ENCODE peak calls at places on chromosomes 16 and 17, in nine cellular contexts. P is stomach; M is MM.1S; B is naive thymus-derived CD4-positive, alpha-beta T cell; U is upper lobe of right lung; N is breast epithelium; K is left lung; Q is ovary; V is OCI-LY7. X is an unnamed sample.

GRCh38 chr17:15957608-15958307 is 12.8 kb downstream of the ADORA2B start:
- DNase-seq in P (no peak), M (no peak), B (no peak), U (no peak), N (no peak), K (no peak), Q (no peak), V (no peak), X (no peak)

GRCh38 chr16:87628940-87629339 is 26.6 kb downstream of the JPH3 start:
- DNase-seq in P (no peak), M (no peak), B (no peak), U (no peak), N (no peak), K (peak), Q (no peak), V (peak), X (peak)

GRCh38 chr16:80806957-80807356 is 2.6 kb upstream of the CDYL2 start:
- DNase-seq in P (no peak), M (no peak), B (peak), U (no peak), N (no peak), K (no peak), Q (no peak), V (no peak), X (no peak)

GRCh38 chr17:17514993-17515920 is 19.1 kb upstream of the RASD1 start:
- DNase-seq in P (no peak), M (no peak), B (no peak), U (no peak), N (no peak), K (peak), Q (no peak), V (no peak), X (no peak)

GRCh38 chr17:45318561-45319230 is 1.9 kb upstream of the MAP3K14 start:
- DNase-seq in P (peak), M (no peak), B (no peak), U (no peak), N (no peak), K (no peak), Q (no peak), V (no peak), X (no peak)

GRCh38 chr16:55221836-55222235 is 102.2 kb upstream of the IRX6 start:
- DNase-seq in P (no peak), M (no peak), B (no peak), U (no peak), N (no peak), K (no peak), Q (no peak), V (no peak), X (no peak)

GRCh38 chr16:27242868-27243590 is 25.5 kb downstream of the NSMCE1 start:
- DNase-seq in P (no peak), M (peak), B (peak), U (peak), N (no peak), K (no peak), Q (no peak), V (no peak), X (no peak)

GRCh38 chr16:81716478-81717210 is 62.4 kb upstream of the PLCG2 start:
- DNase-seq in P (no peak), M (peak), B (no peak), U (no peak), N (no peak), K (no peak), Q (no peak), V (no peak), X (no peak)

GRCh38 chr17:82004485-82005455 is 17.9 kb downstream of the CENPX start:
- DNase-seq in P (no peak), M (no peak), B (no peak), U (no peak), N (no peak), K (no peak), Q (no peak), V (no peak), X (no peak)

GRCh38 chr17:66540131-66540781 is 237.8 kb downstream of the PRKCA start:
- DNase-seq in P (no peak), M (no peak), B (no peak), U (no peak), N (peak), K (no peak), Q (peak), V (peak), X (peak)

GRCh38 chr17:73165616-73166404 is 1.0 kb downstream of the SSTR2 start:
- DNase-seq in P (no peak), M (no peak), B (no peak), U (no peak), N (no peak), K (no peak), Q (no peak), V (no peak), X (peak)

GRCh38 chr16:66549284-66550131 is at the start of gene TK2:
- DNase-seq in P (peak), M (peak), B (peak), U (peak), N (peak), K (peak), Q (peak), V (peak), X (peak)

GRCh38 chr17:21418446-21419298 is 42.5 kb downstream of the KCNJ12 start:
- DNase-seq in P (no peak), M (no peak), B (no peak), U (peak), N (no peak), K (no peak), Q (no peak), V (no peak), X (no peak)

GRCh38 chr17:21124096-21124495 is 2.7 kb upstream of the DHRS7B start:
- DNase-seq in P (no peak), M (no peak), B (no peak), U (no peak), N (no peak), K (no peak), Q (no peak), V (no peak), X (no peak)

GRCh38 chr16:57531253-57531575 is 5.2 kb downstream of the CCDC102A start:
- DNase-seq in P (no peak), M (no peak), B (no peak), U (no peak), N (no peak), K (no peak), Q (no peak), V (no peak), X (no peak)

GRCh38 chr16:57529324-57530103 is 6.9 kb downstream of the CCDC102A start:
- DNase-seq in P (no peak), M (no peak), B (no peak), U (peak), N (no peak), K (peak), Q (no peak), V (no peak), X (no peak)

GRCh38 chr16:57530104-57530522 is 6.3 kb downstream of the CCDC102A start:
- DNase-seq in P (no peak), M (no peak), B (peak), U (peak), N (no peak), K (peak), Q (peak), V (peak), X (no peak)

GRCh38 chr16:57531635-57532220 is 4.6 kb downstream of the CCDC102A start:
- DNase-seq in P (no peak), M (no peak), B (peak), U (peak), N (no peak), K (no peak), Q (peak), V (no peak), X (no peak)

DNA sequence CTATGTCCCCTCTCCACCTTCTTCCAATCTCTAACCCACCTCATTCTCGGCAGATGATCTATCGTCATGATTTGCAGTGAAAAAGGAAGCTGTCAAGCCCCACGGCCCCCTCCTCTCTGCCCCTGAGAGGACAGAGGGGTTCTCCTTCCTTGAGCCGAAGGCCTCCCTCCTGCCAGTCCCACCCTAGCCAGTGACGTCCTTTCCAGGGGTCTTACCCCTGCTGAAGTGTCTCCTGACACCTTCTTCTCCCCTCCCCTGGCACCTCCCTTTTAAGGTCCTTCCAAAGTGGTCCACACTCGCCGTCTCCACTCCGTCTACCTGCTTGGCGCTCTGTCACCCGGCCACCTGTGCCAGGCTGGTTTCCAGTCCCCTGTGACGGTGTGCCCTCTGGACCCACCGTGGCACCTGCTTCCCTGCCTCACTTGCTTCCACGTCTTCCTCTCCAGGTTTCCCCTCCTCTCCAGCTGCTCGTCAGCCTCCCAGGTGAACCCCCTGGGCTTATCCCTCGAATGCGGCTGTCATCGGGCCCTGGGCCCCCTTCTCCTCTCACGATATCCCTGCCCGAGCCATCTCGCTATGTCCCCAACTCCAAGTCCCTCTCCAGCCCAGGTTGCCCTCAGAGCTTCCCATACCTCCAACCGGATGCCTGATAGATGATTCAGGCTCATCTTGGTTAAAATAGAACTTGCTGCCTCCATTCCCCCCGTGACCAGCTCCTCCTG is 5.7 kb downstream of the CCDC102A start:
- DNase-seq in P (no peak), M (no peak), B (peak), U (peak), N (no peak), K (peak), Q (peak), V (no peak), X (no peak)
- H3K4me3 ChIP-seq in P (no peak), M (no peak), B (peak), U (no peak), N (no peak), K (no peak), Q (no peak), V (peak), X (no peak)

DNA sequence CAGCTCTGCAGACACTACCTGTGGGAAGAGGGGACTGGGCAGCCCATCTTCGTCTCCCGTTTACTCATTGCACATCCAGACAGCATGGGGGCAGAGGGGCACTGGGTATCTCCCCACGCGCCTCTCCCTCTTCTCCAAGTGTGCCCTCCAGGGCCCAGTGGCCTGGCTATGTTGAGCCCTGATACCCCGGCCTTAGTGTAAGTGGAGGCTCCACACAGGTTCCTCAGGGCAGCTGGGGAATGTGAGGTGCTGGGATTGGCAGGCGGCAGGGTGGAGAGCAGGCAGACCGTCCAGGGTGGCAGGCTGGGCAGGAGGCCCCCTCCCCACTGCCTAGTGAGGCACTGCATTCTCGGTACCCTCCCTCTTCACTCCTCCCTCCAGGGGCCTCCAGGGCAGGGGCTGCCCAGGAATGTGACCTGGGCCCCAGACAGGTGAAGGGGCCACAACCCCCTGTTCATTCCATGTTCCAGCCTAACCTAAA is 13.2 kb upstream of the NAGLU start:
- DNase-seq in P (no peak), M (no peak), B (no peak), U (no peak), N (no peak), K (no peak), Q (no peak), V (no peak), X (no peak)
- H3K27ac ChIP-seq in P (peak), M (no peak), B (no peak), U (peak), N (peak), K (peak), Q (peak), V (no peak), X (no peak)

DNA sequence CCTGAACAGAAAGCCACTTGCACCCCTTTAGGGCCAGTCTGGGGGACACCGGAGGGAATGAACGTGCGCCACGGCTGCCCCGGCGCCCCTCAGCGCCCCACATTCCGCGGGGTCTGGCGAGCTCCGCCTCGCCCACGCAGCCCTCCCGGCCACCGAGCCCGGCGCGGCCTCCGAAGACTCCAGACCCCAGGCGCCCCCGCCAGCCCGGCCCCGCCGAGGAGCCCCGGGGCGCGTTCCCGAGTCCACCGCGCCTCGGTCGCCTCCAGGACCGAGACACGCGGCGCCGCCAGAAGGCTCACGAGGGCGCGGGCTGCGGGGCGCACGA is 395 bp downstream of the CLCN7 start:
- DNase-seq in P (no peak), M (no peak), B (peak), U (no peak), N (no peak), K (peak), Q (no peak), V (no peak), X (no peak)
- H3K4me3 ChIP-seq in P (peak), M (peak), B (peak), U (peak), N (peak), K (peak), Q (peak), V (peak), X (peak)

GRCh38 chr17:80893604-80894438 is 97.8 kb upstream of the CHMP6 start:
- DNase-seq in P (no peak), M (no peak), B (no peak), U (no peak), N (no peak), K (peak), Q (no peak), V (no peak), X (no peak)
- H3K27ac ChIP-seq in P (no peak), M (no peak), B (no peak), U (no peak), N (no peak), K (no peak), Q (no peak), V (no peak), X (no peak)

GRCh38 chr17:37743875-37744632 is 805 bp downstream of the HNF1B start:
- DNase-seq in P (peak), M (no peak), B (peak), U (peak), N (no peak), K (peak), Q (no peak), V (no peak), X (no peak)
- H3K4me3 ChIP-seq in P (peak), M (no peak), B (no peak), U (peak), N (no peak), K (peak), Q (peak), V (no peak), X (no peak)

DNA sequence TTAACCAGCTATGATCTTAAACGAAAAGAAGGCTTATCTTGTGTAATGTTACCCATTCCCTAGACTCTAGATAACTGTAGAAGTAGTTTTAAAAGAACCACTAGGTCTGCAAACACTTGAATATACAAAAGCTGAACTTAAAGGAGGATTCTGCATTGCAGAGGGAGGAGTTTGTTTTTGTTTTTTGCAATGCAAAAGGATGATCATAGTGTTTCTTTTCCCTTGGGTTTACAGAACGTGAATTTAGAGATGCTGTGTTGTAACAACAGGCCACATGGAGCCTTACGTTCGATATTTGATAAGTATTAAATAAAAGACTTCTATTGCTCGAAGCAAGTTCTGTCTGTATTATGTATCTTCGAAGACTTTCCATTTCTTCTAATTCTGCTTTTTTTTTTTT is 77.6 kb downstream of the CHD9 start:
- DNase-seq in P (no peak), M (no peak), B (no peak), U (no peak), N (no peak), K (no peak), Q (no peak), V (no peak), X (no peak)
- H3K27ac ChIP-seq in P (peak), M (no peak), B (no peak), U (peak), N (no peak), K (no peak), Q (no peak), V (no peak), X (peak)

GRCh38 chr17:57356153-57356721 is 99.9 kb downstream of the MSI2 start:
- DNase-seq in P (peak), M (peak), B (no peak), U (no peak), N (no peak), K (no peak), Q (no peak), V (peak), X (peak)
- H3K4me3 ChIP-seq in P (no peak), M (peak), B (no peak), U (peak), N (no peak), K (no peak), Q (no peak), V (peak), X (peak)

GRCh38 chr17:28097254-28097653 is 54.8 kb downstream of the NLK start:
- DNase-seq in P (no peak), M (no peak), B (no peak), U (no peak), N (no peak), K (no peak), Q (no peak), V (no peak), X (no peak)
- H3K27ac ChIP-seq in P (no peak), M (no peak), B (no peak), U (no peak), N (no peak), K (no peak), Q (no peak), V (no peak), X (peak)

DNA sequence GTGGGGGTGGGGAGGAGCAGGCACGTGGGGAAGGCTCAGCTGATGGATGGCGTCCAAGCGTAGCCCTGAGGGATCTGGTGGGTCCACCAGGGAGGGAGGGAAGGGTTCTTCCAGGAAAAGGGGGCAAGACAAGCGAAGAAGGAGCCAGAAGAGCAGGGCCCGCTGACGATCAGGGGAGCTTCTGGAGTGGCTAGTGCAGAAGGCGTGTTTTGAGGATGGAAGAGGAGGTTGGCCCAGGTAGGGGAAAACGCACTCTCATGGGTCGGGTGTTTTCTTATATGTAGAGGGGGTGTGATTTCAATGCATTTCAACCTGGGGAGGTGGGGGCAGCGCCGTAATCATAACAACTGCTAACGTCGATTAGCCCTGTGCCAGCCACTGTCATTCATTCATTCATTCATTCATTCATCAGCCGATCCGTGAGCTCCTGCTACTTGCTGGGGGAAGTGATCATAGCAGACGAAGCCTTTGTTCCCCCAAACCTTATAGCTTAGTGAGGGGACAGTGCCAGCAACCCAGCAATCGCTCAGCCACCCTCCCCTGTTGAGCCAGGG is 106.7 kb upstream of the GSE1 start:
- DNase-seq in P (no peak), M (no peak), B (no peak), U (no peak), N (no peak), K (no peak), Q (no peak), V (no peak), X (no peak)
- H3K4me3 ChIP-seq in P (no peak), M (no peak), B (no peak), U (no peak), N (no peak), K (no peak), Q (no peak), V (no peak), X (no peak)

X was measured in Karpas-422.